ENCODE peak calls at places on chromosomes 13 and 19, in nine cellular contexts. G is GM06990, E is heart right ventricle, I is lower leg skin, C is psoas muscle, P is lower lobe of right lung, J is AG10803, O is pancreas, S is activated B cell treated with CpG ODN at 0.5 μM for 24 hours. X is an unnamed sample.

GRCh38 chr19:45187421-45188100 is 9.0 kb downstream of the BLOC1S3 start:
- DNase-seq in G (peak), E (no peak), I (no peak), C (no peak), P (no peak), J (no peak), O (no peak), S (peak), X (no peak)

GRCh38 chr13:32426981-32427851 is 714 bp downstream of the N4BP2L1 start:
- DNase-seq in G (peak), E (peak), I (peak), C (peak), P (peak), J (peak), O (peak), S (peak), X (peak)

GRCh38 chr13:97978661-97979450 is 25.4 kb downstream of the IPO5 start:
- DNase-seq in G (no peak), E (no peak), I (no peak), C (no peak), P (no peak), J (peak), O (no peak), S (no peak), X (no peak)

GRCh38 chr13:73399347-73400216 is 340.8 kb downstream of the KLF5 start:
- DNase-seq in G (no peak), E (no peak), I (no peak), C (no peak), P (no peak), J (no peak), O (no peak), S (no peak), X (no peak)

GRCh38 chr13:108495686-108496363 is 133.6 kb upstream of the MYO16 start:
- DNase-seq in G (no peak), E (no peak), I (no peak), C (no peak), P (no peak), J (no peak), O (no peak), S (no peak), X (no peak)

GRCh38 chr13:44298314-44298713 is 75.3 kb upstream of the SERP2 start:
- DNase-seq in G (no peak), E (no peak), I (no peak), C (no peak), P (no peak), J (peak), O (no peak), S (no peak), X (no peak)

GRCh38 chr13:31035162-31035951 is 102.9 kb downstream of the TEX26 start:
- DNase-seq in G (no peak), E (no peak), I (no peak), C (no peak), P (no peak), J (peak), O (no peak), S (no peak), X (no peak)

GRCh38 chr13:100518394-100519062 is 70.1 kb downstream of the GGACT start:
- DNase-seq in G (no peak), E (no peak), I (no peak), C (no peak), P (no peak), J (no peak), O (no peak), S (no peak), X (no peak)

GRCh38 chr13:43085545-43085944 is 62.2 kb downstream of the DNAJC15 start:
- DNase-seq in G (no peak), E (no peak), I (no peak), C (no peak), P (no peak), J (peak), O (no peak), S (no peak), X (no peak)

GRCh38 chr19:37931941-37932655 is 25.1 kb downstream of the SIPA1L3 start:
- DNase-seq in G (peak), E (peak), I (peak), C (peak), P (peak), J (peak), O (peak), S (peak), X (peak)

GRCh38 chr13:59963383-59963782 is 200.3 kb downstream of the DIAPH3 start:
- DNase-seq in G (no peak), E (no peak), I (no peak), C (no peak), P (no peak), J (no peak), O (no peak), S (no peak), X (no peak)

GRCh38 chr13:30396434-30397075 is 25.7 kb upstream of the UBE2L5 start:
- DNase-seq in G (peak), E (no peak), I (no peak), C (no peak), P (no peak), J (no peak), O (no peak), S (no peak), X (no peak)

GRCh38 chr19:58568731-58569130 is 4.4 kb downstream of the MZF1 start:
- DNase-seq in G (no peak), E (no peak), I (no peak), C (no peak), P (no peak), J (no peak), O (peak), S (no peak), X (no peak)

GRCh38 chr13:30156270-30156669 is 151.1 kb downstream of the KATNAL1 start:
- DNase-seq in G (no peak), E (no peak), I (no peak), C (no peak), P (no peak), J (no peak), O (no peak), S (no peak), X (no peak)

GRCh38 chr19:34678421-34678820 is 943 bp downstream of the ZNF302 start:
- DNase-seq in G (no peak), E (no peak), I (no peak), C (no peak), P (no peak), J (no peak), O (peak), S (no peak), X (no peak)

GRCh38 chr13:45224181-45224580 is 23.3 kb upstream of the KCTD4 start:
- DNase-seq in G (no peak), E (no peak), I (no peak), C (no peak), P (no peak), J (peak), O (no peak), S (no peak), X (no peak)

GRCh38 chr19:20558011-20558410 is 7.6 kb downstream of the ZNF737 start:
- DNase-seq in G (no peak), E (peak), I (no peak), C (no peak), P (no peak), J (no peak), O (peak), S (no peak), X (no peak)
- TF ChIP-seq CTCF in G (no peak), E (peak), I (no peak), C (no peak), P (peak), J (no peak), O (peak), S (no peak), X (peak)

GRCh38 chr19:7748756-7749155 is 1.4 kb upstream of the CD209 start:
- DNase-seq in G (no peak), E (no peak), I (no peak), C (no peak), P (no peak), J (no peak), O (no peak), S (no peak), X (no peak)
- TF ChIP-seq CTCF in G (peak), E (no peak), I (no peak), C (no peak), P (no peak), J (peak), O (no peak), S (no peak), X (no peak)

GRCh38 chr13:70622785-70623184 is 514.5 kb upstream of the KLHL1 start:
- DNase-seq in G (no peak), E (no peak), I (no peak), C (no peak), P (no peak), J (no peak), O (no peak), S (no peak), X (no peak)

GRCh38 chr13:70623260-70623659 is 515.0 kb upstream of the KLHL1 start:
- DNase-seq in G (no peak), E (no peak), I (no peak), C (no peak), P (no peak), J (peak), O (no peak), S (no peak), X (no peak)
- TF ChIP-seq CTCF in G (peak), E (peak), I (no peak), C (no peak), P (peak), J (peak), O (peak), S (no peak), X (peak)

DNA sequence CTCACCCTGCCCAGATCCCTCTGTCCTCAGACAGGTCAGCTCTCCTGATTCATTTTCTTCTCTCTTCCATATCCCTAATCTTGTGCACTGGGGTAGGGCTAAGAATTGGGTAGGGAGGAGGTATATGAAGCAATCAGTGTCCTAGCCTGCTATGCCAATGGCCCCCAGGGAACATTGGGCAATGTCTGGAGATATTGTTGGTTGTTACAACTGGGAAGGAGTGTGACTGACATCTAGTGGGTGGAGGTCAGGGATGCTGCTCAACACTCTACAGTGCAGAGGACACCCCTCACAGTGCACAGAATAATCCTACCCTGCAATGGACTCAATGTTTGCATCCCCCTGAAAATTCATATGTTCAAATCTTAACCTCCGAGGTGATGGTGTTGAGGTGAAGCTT is 57.5 kb downstream of the CPAMD8 start:
- DNase-seq in G (no peak), E (no peak), I (peak), C (no peak), P (no peak), J (no peak), O (no peak), S (no peak), X (no peak)
- TF ChIP-seq CTCF in G (no peak), E (no peak), I (no peak), C (no peak), P (no peak), J (no peak), O (no peak), S (no peak), X (peak)

GRCh38 chr13:41587490-41587889 is 130.1 kb downstream of the RGCC start:
- DNase-seq in G (no peak), E (no peak), I (no peak), C (no peak), P (no peak), J (no peak), O (no peak), S (no peak), X (no peak)
- TF ChIP-seq CTCF in G (peak), E (no peak), I (no peak), C (no peak), P (no peak), J (no peak), O (no peak), S (no peak), X (no peak)

GRCh38 chr13:46595136-46595917 is 42.4 kb downstream of the LRCH1 start:
- DNase-seq in G (no peak), E (no peak), I (no peak), C (no peak), P (no peak), J (peak), O (no peak), S (no peak), X (no peak)
- TF ChIP-seq CTCF in G (no peak), E (no peak), I (no peak), C (no peak), P (no peak), J (no peak), O (no peak), S (no peak), X (no peak)

GRCh38 chr19:1018932-1019615 is 1.8 kb downstream of the TMEM259 start:
- DNase-seq in G (no peak), E (peak), I (no peak), C (peak), P (no peak), J (no peak), O (no peak), S (no peak), X (peak)

GRCh38 chr19:1019616-1019961 is 1.3 kb downstream of the TMEM259 start:
- DNase-seq in G (no peak), E (peak), I (no peak), C (peak), P (no peak), J (no peak), O (no peak), S (no peak), X (no peak)

GRCh38 chr19:1018393-1018792 is 2.5 kb downstream of the TMEM259 start:
- DNase-seq in G (no peak), E (no peak), I (no peak), C (no peak), P (no peak), J (no peak), O (no peak), S (no peak), X (no peak)

GRCh38 chr19:1019980-1020867 is 699 bp downstream of the TMEM259 start:
- DNase-seq in G (no peak), E (peak), I (no peak), C (peak), P (peak), J (no peak), O (peak), S (no peak), X (no peak)

GRCh38 chr19:1020868-1021425 is at the start of gene TMEM259:
- DNase-seq in G (peak), E (peak), I (peak), C (peak), P (peak), J (peak), O (peak), S (peak), X (peak)
- TF ChIP-seq CTCF in G (no peak), E (no peak), I (no peak), C (no peak), P (no peak), J (no peak), O (no peak), S (no peak), X (no peak)

DNA sequence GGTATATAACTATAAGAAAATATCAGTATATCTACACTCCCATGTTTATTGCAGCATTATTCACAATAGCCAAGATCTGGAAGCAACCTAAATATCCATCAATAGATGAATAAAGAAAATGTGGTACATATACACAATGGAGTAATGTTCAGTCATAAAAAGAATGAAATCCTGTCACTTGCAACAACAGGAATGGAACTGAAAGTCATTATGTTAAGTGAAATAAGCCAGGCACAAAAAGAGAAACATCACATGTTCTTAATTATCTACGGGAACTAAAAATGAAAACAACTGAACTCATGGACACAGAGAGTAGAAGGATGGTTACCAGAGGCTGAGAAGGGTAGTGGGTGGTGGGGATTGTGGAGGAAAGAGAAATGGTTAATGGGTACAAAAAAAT is 665.2 kb downstream of the TBC1D4 start:
- DNase-seq in G (no peak), E (no peak), I (no peak), C (no peak), P (no peak), J (peak), O (no peak), S (no peak), X (no peak)
- TF ChIP-seq CTCF in G (no peak), E (no peak), I (no peak), C (no peak), P (no peak), J (no peak), O (no peak), S (no peak), X (no peak)

X was measured in left ventricle myocardium inferior.